ENCODE peak calls at places on chromosome 17, in seven cellular contexts. D is transverse colon, E is stomach, Q is prostate gland, Z is GM12878, U is suprapubic skin, B is Panc1. I is an unnamed sample.
A peak's percentile ranks its signal among the peaks of the same experiment; 100 is the strongest.

GRCh38 chr17:45917081-45917480 is 22.7 kb downstream of the MAPT start:
- DNase-seq in B (no peak), U (no peak), Q (no peak), Z (no peak), D (no peak), E (no peak), I (no peak)

GRCh38 chr17:35242158-35242804 is 591 bp upstream of the SLFN5 start:
- DNase-seq in U (peak; percentile 80), E (peak; percentile 85), Z (no peak), B (no peak), D (peak; percentile 85), Q (peak; percentile 83), I (peak; percentile 92)

GRCh38 chr17:14736631-14737030 is 435.8 kb downstream of the HS3ST3B1 start:
- DNase-seq in D (no peak), Z (no peak), Q (no peak), B (no peak), E (no peak), U (no peak), I (no peak)

GRCh38 chr17:77140878-77141767 is at the start of gene SEC14L1:
- DNase-seq in D (peak; percentile 42), Z (no peak), U (peak; percentile 85), Q (peak; percentile 41), B (no peak), E (peak; percentile 49), I (peak; percentile 90)

GRCh38 chr17:64413505-64413904 is 22.8 kb upstream of the PECAM1 start:
- DNase-seq in D (peak; percentile 40), Z (peak; percentile 43), U (no peak), Q (no peak), B (no peak), E (no peak), I (no peak)

GRCh38 chr17:50443492-50444051 is 17.6 kb downstream of the ACSF2 start:
- DNase-seq in Q (no peak), E (no peak), Z (no peak), B (no peak), U (no peak), D (peak; percentile 57), I (no peak)

GRCh38 chr17:62206550-62206949 is 141.5 kb upstream of the MED13 start:
- DNase-seq in Z (no peak), E (no peak), D (no peak), B (no peak), U (no peak), Q (no peak), I (no peak)

GRCh38 chr17:33682622-33683021 is 389.5 kb upstream of the ASIC2 start:
- DNase-seq in Q (no peak), E (no peak), Z (no peak), D (no peak), U (no peak), B (no peak), I (no peak)

GRCh38 chr17:67646472-67646871 is 71.3 kb upstream of the NOL11 start:
- DNase-seq in Z (no peak), B (no peak), D (no peak), Q (no peak), E (no peak), U (no peak), I (no peak)

GRCh38 chr17:34146440-34147043 is 108.5 kb upstream of the CCL2 start:
- DNase-seq in U (no peak), Z (no peak), D (peak; percentile 73), Q (peak; percentile 32), E (peak; percentile 74), B (peak; percentile 24), I (no peak)

GRCh38 chr17:50582741-50583140 is 22.2 kb downstream of the CACNA1G start:
- DNase-seq in D (no peak), B (no peak), Z (no peak), U (no peak), E (no peak), Q (no peak), I (no peak)

GRCh38 chr17:74712756-74713155 is at the start of gene CD300LF:
- DNase-seq in B (no peak), D (peak; percentile 24), E (no peak), Q (no peak), U (no peak), Z (no peak), I (peak; percentile 86)

GRCh38 chr17:57532966-57533365 is 212.1 kb downstream of the CCDC182 start:
- DNase-seq in Z (no peak), U (no peak), Q (no peak), D (no peak), E (no peak), B (no peak), I (no peak)

GRCh38 chr17:40323731-40324650 is 15.0 kb downstream of the RARA start:
- DNase-seq in Q (no peak), B (no peak), Z (no peak), U (peak; percentile 91), E (no peak), D (peak; percentile 36), I (peak; percentile 85)

GRCh38 chr17:21742326-21742725 is 50.0 kb downstream of the KCNJ18 start:
- DNase-seq in D (no peak), Q (no peak), U (no peak), E (no peak), B (no peak), Z (no peak), I (no peak)

GRCh38 chr17:82848022-82848592 is 8.3 kb upstream of the ZNF750 start:
- DNase-seq in D (peak; percentile 82), U (no peak), Z (no peak), B (no peak), E (peak; percentile 81), Q (peak; percentile 86), I (peak; percentile 87)

GRCh38 chr17:34645636-34646035 is 66.3 kb downstream of the TMEM132E start:
- DNase-seq in Z (no peak), E (no peak), D (no peak), Q (no peak), B (no peak), U (no peak), I (peak; percentile 30)

GRCh38 chr17:68694791-68695485 is 93.8 kb upstream of the FAM20A start:
- DNase-seq in D (no peak), B (no peak), Q (no peak), Z (no peak), U (no peak), E (no peak), I (no peak)

GRCh38 chr17:4369557-4370230 is 3.2 kb upstream of the UBE2G1 start:
- DNase-seq in B (no peak), U (peak; percentile 31), E (no peak), Z (no peak), D (no peak), Q (no peak), I (peak; percentile 71)

GRCh38 chr17:26773189-26774188 is 520.4 kb upstream of the WSB1 start:
- DNase-seq in Q (no peak), D (no peak), B (no peak), E (no peak), Z (no peak), U (no peak), I (peak; percentile 42)

DNA sequence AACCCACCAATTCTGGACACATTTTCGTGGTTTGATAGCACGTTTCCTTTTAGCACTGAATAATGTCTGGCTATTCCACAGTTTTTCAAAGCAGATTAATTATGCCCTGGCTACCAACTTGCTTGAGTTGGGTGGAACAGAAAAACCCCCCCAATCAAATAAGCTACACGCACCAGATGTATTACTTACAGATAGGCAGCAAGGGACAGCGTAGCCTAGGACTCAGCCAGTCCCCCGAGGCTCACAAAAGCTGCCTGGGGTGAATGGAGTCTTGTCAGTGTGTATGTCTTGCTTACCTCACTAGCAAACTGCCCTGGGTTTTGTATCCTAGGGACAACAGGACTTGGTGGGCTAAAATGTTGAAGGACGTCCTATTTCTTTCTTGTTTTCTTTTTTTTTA is 12.2 kb downstream of the FZD2 start:
- DNase-seq in B (no peak), U (no peak), Z (no peak), D (no peak), E (no peak), Q (no peak), I (no peak)
- H3K4me3 ChIP-seq in B (peak overlapping the region; percentile 56), U (no peak overlapping the region), Z (no peak overlapping the region), D (no peak overlapping the region), E (no peak overlapping the region), Q (no peak overlapping the region), I (no peak overlapping the region)

DNA sequence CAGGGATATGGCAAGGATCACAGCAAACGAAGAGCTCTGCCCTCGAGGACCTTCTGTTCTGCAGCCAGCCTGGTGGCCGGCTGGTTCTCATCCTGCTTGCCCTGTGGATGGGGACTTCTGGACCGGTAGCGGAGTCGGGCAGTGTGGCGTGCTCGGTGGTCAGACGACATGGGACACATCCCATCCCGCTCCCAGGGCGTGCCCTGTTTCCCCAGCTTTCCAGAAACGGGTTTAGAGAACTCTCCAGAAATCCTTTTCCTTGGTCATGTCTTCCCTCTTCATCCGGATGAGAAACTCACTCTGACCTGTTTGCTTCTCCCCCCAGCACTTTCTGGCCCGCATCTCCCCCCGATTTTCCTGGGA is 115.8 kb downstream of the OR1D5 start:
- DNase-seq in Z (no peak), U (peak; percentile 37), D (no peak), E (no peak), Q (no peak), B (no peak), I (peak; percentile 7)
- TF ChIP-seq POLR2AphosphoS5 in Z (no peak), U (no peak), D (no peak), E (no peak), Q (no peak), B (no peak), I (no peak)

GRCh38 chr17:8056976-8057625 is 18.2 kb downstream of the ALOX15B start:
- DNase-seq in Z (no peak), U (peak; percentile 44), D (no peak), B (no peak), Q (no peak), E (peak; percentile 59), I (peak; percentile 48)

GRCh38 chr17:8059131-8059530 is 20.3 kb downstream of the ALOX15B start:
- DNase-seq in Z (no peak), U (no peak), E (no peak), Q (no peak), B (no peak), D (no peak), I (peak; percentile 33)

GRCh38 chr17:8055851-8056231 is 17.0 kb downstream of the ALOX15B start:
- DNase-seq in B (no peak), Z (no peak), U (no peak), E (no peak), Q (no peak), D (no peak), I (peak; percentile 48)

GRCh38 chr17:8056232-8056975 is 17.5 kb downstream of the ALOX15B start:
- DNase-seq in Q (peak; percentile 84), Z (peak; percentile 44), B (no peak), E (peak; percentile 81), U (peak; percentile 57), D (peak; percentile 57), I (peak; percentile 78)

GRCh38 chr17:8057691-8058114 is 18.8 kb downstream of the ALOX15B start:
- DNase-seq in Q (peak; percentile 72), Z (peak; percentile 45), E (peak; percentile 64), B (peak; percentile 75), D (no peak), U (peak; percentile 60), I (peak; percentile 53)
- H3K27ac ChIP-seq in Q (peak overlapping the region; percentile 95), Z (no peak overlapping the region), E (peak overlapping the region; percentile 81), B (no peak overlapping the region), D (no peak overlapping the region), U (no peak overlapping the region), I (no peak overlapping the region)

DNA sequence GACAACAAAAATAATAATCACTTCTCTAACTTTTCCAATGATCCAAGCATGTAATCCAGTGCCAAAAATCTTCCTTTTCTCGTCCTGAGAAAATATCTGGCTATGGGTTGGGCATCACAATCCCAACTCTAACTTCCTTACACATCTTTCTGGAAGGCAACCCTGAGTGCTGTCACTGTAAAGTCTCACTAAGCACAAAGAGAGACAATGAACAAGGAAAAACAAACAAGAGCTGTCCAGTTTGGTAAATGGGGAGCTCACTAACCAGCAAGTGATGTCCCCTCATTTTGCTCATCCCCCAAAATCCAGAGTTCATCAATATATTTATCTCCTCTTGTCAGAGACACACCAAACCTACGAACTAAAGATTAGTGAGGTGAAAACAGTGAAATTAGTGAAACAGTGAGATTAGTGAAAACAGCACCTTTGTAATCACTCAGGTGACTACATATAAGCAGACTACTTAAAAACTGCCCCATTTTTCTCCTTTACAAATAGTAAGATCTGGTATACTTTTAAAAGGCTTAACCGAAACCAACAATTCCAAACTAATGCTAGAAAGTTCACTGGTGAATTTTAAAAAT is 5.4 kb downstream of the USP32 start:
- DNase-seq in B (no peak), D (no peak), Q (no peak), Z (no peak), U (no peak), E (no peak), I (no peak)
- H3K4me3 ChIP-seq in B (no peak overlapping the region), D (no peak overlapping the region), Q (no peak overlapping the region), Z (peak overlapping the region; percentile 40), U (no peak overlapping the region), E (no peak overlapping the region), I (no peak overlapping the region)

I was measured in spleen.